ENCODE peak calls at places on chromosomes 4 and X, in five cellular contexts. Q is fibroblast of mammary gland, Z is endothelial cell, A is choroid plexus epithelial cell, T is GM13977. Y is an unnamed sample.

GRCh38 chrX:153981771-153982533 is 9.4 kb downstream of the TMEM187 start:
- DNase-seq in Z (no peak), T (peak), Q (peak), A (peak), Y (no peak)

GRCh38 chrX:13487731-13488505 is 81.5 kb upstream of the EGFL6 start:
- DNase-seq in Z (peak), A (peak), T (peak), Q (peak), Y (peak)

GRCh38 chrX:63525491-63525890 is 174.4 kb upstream of the SPIN4 start:
- DNase-seq in A (no peak), T (no peak), Q (no peak), Z (no peak), Y (no peak)

GRCh38 chr4:28966982-28967381 is 1753.2 kb upstream of the PCDH7 start:
- DNase-seq in Q (peak), Z (no peak), T (no peak), A (peak), Y (peak)

GRCh38 chrX:99383786-99384185 is 1026.3 kb downstream of the PCDH19 start:
- DNase-seq in Z (no peak), Q (no peak), A (no peak), T (no peak), Y (no peak)

GRCh38 chr4:146382194-146382593 is 139.5 kb downstream of the SLC10A7 start:
- DNase-seq in Z (no peak), Q (no peak), A (no peak), T (no peak), Y (no peak)

GRCh38 chrX:7580127-7580526 is 262.8 kb upstream of the VCX start:
- DNase-seq in T (no peak), Q (no peak), A (no peak), Z (no peak), Y (no peak)

GRCh38 chr4:3828546-3828945 is 62.4 kb downstream of the ADRA2C start:
- DNase-seq in Q (no peak), T (no peak), A (no peak), Z (no peak), Y (no peak)

GRCh38 chr4:185464184-185464583 is 7.3 kb downstream of the CCDC110 start:
- DNase-seq in Q (no peak), A (no peak), T (no peak), Z (no peak), Y (no peak)

GRCh38 chr4:1728061-1728980 is 7.0 kb downstream of the TACC3 start:
- DNase-seq in Z (no peak), T (no peak), Q (no peak), A (no peak), Y (no peak)
- TF ChIP-seq CTCF in Z (peak), T (no peak), Q (no peak), A (no peak), Y (no peak)

DNA sequence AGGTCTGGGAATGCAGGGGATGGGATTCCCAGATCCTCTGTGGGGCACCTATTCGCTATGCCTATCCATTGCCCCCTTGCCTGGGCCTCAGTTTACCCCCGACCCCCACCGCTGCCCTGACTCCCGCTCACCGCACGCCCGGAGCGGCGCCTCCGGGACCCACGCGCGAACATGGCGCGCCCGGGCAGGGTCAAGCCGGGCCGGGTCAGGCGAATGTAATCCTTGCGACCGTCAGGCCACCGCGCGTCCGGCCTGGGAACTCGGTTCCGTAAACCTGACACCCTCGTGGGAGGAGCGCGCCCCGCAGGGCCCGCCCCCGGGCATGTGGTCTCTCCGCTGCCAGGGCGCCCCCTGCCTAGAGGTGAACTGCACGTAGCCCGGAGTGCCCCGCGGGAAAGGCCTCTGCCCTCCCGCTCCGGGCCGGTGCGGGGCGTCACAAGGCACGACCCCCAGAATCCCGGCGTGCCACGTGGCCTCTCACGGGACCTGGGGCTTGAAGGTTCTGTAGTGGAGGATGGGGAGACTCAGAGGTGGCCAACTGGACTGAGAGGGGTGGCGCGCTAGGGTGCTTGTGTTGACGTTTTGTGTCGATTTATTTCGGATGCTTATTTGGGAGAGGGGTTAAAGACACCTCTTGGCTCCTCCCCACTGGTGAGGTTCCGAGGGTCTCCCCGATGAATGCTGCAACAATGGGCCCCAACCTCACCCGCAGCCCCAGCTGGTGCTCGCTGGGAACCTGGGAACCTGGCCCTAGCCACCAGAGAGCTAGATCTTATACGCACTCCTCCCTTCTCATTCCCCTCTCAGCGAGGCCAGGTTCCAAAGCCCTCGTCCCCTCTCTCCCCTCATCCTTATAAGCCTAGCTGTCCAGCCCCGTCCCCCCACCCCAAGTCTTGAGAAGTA is at the start of gene PRICKLE3:
- DNase-seq in Z (peak), Q (peak), T (peak), A (peak), Y (peak)
- TF ChIP-seq CTCF in Z (no peak), Q (peak), T (peak), A (no peak), Y (peak)

GRCh38 chr4:77430847-77431246 is 174.8 kb upstream of the CXCL13 start:
- DNase-seq in Q (no peak), A (no peak), Z (no peak), T (no peak), Y (no peak)

GRCh38 chr4:77437079-77437478 is 168.5 kb upstream of the CXCL13 start:
- DNase-seq in Z (no peak), T (no peak), Q (no peak), A (no peak), Y (no peak)

GRCh38 chr4:77433102-77433733 is 172.4 kb upstream of the CXCL13 start:
- DNase-seq in T (peak), Z (peak), Q (peak), A (peak), Y (peak)

GRCh38 chr4:77434299-77435092 is 171.1 kb upstream of the CXCL13 start:
- DNase-seq in Q (no peak), A (no peak), T (no peak), Z (no peak), Y (peak)

GRCh38 chr4:77432702-77433101 is 172.9 kb upstream of the CXCL13 start:
- DNase-seq in Z (no peak), A (no peak), T (no peak), Q (no peak), Y (peak)
- TF ChIP-seq CTCF in Z (no peak), A (no peak), T (peak), Q (peak), Y (no peak)

GRCh38 chr4:94739741-94740140 is 18.0 kb upstream of the BMPR1B start:
- DNase-seq in Q (no peak), T (no peak), Z (no peak), A (no peak), Y (no peak)

GRCh38 chr4:94746746-94747145 is 11.0 kb upstream of the BMPR1B start:
- DNase-seq in A (no peak), Z (no peak), T (no peak), Q (no peak), Y (peak)

GRCh38 chr4:94741304-94741703 is 16.5 kb upstream of the BMPR1B start:
- DNase-seq in T (no peak), A (peak), Z (no peak), Q (peak), Y (peak)

GRCh38 chr4:94743838-94744237 is 13.9 kb upstream of the BMPR1B start:
- DNase-seq in T (no peak), A (no peak), Z (no peak), Q (no peak), Y (no peak)

DNA sequence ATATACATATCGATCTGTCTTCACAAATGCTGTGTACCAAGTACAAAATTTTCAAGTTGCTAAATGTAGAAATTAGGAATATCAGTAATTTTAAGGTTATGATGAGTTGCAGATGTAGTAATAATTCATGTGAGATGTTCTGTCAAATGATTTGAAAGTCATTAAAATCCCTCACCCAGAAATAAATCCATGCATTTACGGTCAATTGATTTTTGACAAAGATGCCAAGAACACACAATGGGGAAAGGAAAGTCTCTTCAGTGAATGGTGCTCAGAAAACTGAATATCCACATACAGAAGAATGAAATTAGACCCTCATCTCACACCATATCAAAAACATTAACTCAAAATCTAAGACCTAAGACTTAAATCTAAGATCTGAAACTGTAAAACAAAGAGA is 12.9 kb upstream of the BMPR1B start:
- DNase-seq in A (no peak), Q (no peak), Z (no peak), T (no peak), Y (no peak)
- TF ChIP-seq CTCF in A (no peak), Q (no peak), Z (no peak), T (no peak), Y (no peak)

GRCh38 chrX:134732676-134733075 is 74.4 kb upstream of the PLAC1 start:
- DNase-seq in T (no peak), Q (no peak), Z (no peak), A (no peak), Y (no peak)

GRCh38 chrX:134732152-134732551 is 73.9 kb upstream of the PLAC1 start:
- DNase-seq in T (no peak), Z (no peak), A (no peak), Q (no peak), Y (no peak)

GRCh38 chrX:134725103-134725690 is 66.9 kb upstream of the PLAC1 start:
- DNase-seq in Z (no peak), T (no peak), Q (no peak), A (no peak), Y (no peak)

GRCh38 chrX:134721766-134722532 is 63.7 kb upstream of the PLAC1 start:
- DNase-seq in T (no peak), A (peak), Z (no peak), Q (no peak), Y (peak)

DNA sequence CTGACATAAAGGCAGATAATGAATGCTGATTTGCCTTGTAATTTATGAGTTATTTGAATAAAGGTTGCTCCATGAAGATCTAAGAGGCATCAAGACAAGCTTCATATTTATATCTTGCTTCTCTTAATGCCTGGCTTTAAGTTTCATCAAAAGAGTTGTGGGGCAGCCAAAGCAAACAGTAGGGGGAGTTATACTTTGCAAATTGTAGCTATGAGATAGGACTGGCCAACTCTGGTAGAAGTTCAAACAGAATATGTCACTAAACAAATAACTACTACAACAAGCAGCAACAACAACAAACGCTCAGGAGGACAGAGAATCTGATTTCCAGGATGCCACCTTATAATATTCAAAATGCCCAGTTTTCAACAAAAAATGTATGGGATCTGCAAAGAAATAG is 69.1 kb upstream of the PLAC1 start:
- DNase-seq in A (peak), T (no peak), Q (peak), Z (no peak), Y (peak)
- TF ChIP-seq CTCF in A (peak), T (peak), Q (peak), Z (no peak), Y (peak)

GRCh38 chr4:106816501-106816900 is 219.6 kb downstream of the DKK2 start:
- DNase-seq in Q (peak), A (peak), T (no peak), Z (no peak), Y (no peak)

GRCh38 chr4:106818764-106819163 is 217.3 kb downstream of the DKK2 start:
- DNase-seq in Z (no peak), T (no peak), A (peak), Q (peak), Y (peak)
- TF ChIP-seq CTCF in Z (peak), T (no peak), A (peak), Q (peak), Y (peak)

DNA sequence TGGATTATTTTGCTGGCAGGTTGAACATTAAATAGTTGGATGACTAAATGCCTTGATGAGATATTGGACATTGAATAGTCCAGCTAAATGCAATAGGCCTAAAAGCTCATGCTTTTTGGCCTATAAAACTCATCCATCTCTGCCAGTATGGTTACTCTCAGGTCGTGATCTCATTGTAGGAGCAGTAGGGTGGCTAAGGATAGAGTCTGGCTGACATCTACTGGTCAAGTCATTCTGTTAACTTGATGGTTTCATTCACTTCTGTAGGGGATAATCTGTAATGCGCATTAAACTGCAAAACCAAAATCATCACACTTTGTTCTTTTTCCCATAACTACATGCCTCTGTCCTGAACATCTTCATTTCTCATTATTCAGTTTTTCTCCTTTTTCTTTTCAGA is 227.0 kb downstream of the DKK2 start:
- DNase-seq in T (no peak), Q (peak), A (peak), Z (peak), Y (peak)
- TF ChIP-seq CTCF in T (no peak), Q (peak), A (peak), Z (no peak), Y (peak)

GRCh38 chrX:103488794-103489193 is 30.5 kb downstream of the RAB40A start:
- DNase-seq in Q (no peak), A (no peak), Z (no peak), T (no peak), Y (no peak)

GRCh38 chrX:103483720-103484119 is 35.6 kb downstream of the RAB40A start:
- DNase-seq in T (no peak), Z (no peak), Q (no peak), A (no peak), Y (no peak)

DNA sequence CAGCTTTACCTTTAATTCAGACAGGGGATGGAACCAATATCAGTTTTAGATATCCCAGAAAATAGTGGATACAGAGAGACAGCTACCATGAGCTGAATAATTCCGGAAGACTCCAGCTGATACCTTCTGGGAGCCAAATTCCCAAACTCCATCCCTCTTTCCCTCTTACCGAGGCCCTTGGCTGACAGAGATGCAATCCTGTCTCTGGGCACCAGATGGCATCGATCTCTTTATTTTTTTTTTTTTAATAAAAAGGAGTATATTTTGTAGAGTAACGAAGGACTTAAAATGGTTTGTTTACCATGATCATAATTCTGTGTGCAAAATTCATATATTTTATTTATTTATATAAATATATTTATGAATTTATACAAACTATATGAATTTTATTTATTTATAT is 31.0 kb downstream of the RAB40A start:
- DNase-seq in Z (no peak), Q (peak), T (no peak), A (no peak), Y (peak)
- TF ChIP-seq CTCF in Z (peak), Q (peak), T (peak), A (peak), Y (peak)

DNA sequence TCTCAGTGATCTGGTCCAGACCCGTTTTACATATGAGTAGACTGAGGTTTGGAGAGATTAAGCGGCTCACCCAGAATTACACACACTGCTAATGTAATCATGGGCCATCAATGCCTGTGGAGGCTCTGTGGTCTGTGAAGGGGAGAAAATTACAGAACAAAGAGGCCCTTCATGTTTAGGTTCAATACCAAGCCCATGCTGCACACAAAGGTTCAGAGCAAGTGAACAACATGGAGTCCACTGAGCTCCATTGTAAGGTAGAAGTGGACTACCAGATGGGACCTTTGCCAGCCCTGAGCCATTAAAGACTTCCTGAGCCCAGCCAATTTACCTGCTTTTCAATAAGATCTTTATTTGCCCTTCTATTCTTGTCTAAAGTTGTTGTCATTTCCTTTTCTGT is 109.8 kb downstream of the LUZP4 start:
- DNase-seq in Z (no peak), Q (no peak), T (no peak), A (no peak), Y (no peak)
- TF ChIP-seq CTCF in Z (no peak), Q (no peak), T (no peak), A (no peak), Y (no peak)

GRCh38 chr4:39061450-39061849 is 582 bp upstream of the KLHL5 start:
- DNase-seq in Q (no peak), T (no peak), A (no peak), Z (no peak), Y (no peak)
- TF ChIP-seq CTCF in Q (no peak), T (no peak), A (peak), Z (no peak), Y (no peak)

Y was measured in cardiac fibroblast.